ENCODE peak calls at places on chromosomes 12 and 14, in seven cellular contexts. Z, A, Q, D, X, E and C are unnamed samples.

GRCh38 chr12:50637870-50638481 is 125.9 kb upstream of the ATF1 start:
- DNase-seq in Z (no peak), E (no peak), A (peak), Q (no peak), X (no peak), D (no peak), C (no peak)

GRCh38 chr12:92094751-92095161 is 50.9 kb downstream of the BTG1 start:
- DNase-seq in X (no peak), D (no peak), Q (no peak), Z (no peak), A (no peak), E (no peak), C (no peak)

GRCh38 chr12:43858096-43858495 is 22.2 kb downstream of the TMEM117 start:
- DNase-seq in D (no peak), A (no peak), X (no peak), Q (no peak), Z (no peak), E (no peak), C (no peak)

GRCh38 chr12:123163227-123163626 is 12.3 kb upstream of the PITPNM2 start:
- DNase-seq in Z (no peak), Q (no peak), X (no peak), A (no peak), E (no peak), D (no peak), C (peak)

GRCh38 chr14:92074555-92074954 is 31.8 kb downstream of the ATXN3 start:
- DNase-seq in Q (no peak), D (no peak), E (no peak), Z (no peak), A (no peak), X (no peak), C (no peak)

GRCh38 chr12:64752833-64753238 is 6.4 kb downstream of the GNS start:
- DNase-seq in A (no peak), Z (no peak), X (no peak), E (no peak), D (no peak), Q (no peak), C (no peak)

GRCh38 chr14:70879448-70879847 is 27.8 kb upstream of the PCNX1 start:
- DNase-seq in E (no peak), D (no peak), A (no peak), Q (no peak), X (no peak), Z (no peak), C (no peak)

GRCh38 chr12:81208193-81208946 is 130.5 kb downstream of the ACSS3 start:
- DNase-seq in Q (no peak), Z (no peak), X (no peak), A (no peak), E (no peak), D (no peak), C (no peak)

GRCh38 chr14:40053396-40053795 is 621.2 kb upstream of the FBXO33 start:
- DNase-seq in E (no peak), Z (no peak), D (no peak), A (no peak), X (no peak), Q (no peak), C (no peak)

GRCh38 chr12:123049398-123050250 is 69.1 kb downstream of the ARL6IP4 start:
- DNase-seq in Q (no peak), A (no peak), D (no peak), E (no peak), X (no peak), Z (no peak), C (no peak)

DNA sequence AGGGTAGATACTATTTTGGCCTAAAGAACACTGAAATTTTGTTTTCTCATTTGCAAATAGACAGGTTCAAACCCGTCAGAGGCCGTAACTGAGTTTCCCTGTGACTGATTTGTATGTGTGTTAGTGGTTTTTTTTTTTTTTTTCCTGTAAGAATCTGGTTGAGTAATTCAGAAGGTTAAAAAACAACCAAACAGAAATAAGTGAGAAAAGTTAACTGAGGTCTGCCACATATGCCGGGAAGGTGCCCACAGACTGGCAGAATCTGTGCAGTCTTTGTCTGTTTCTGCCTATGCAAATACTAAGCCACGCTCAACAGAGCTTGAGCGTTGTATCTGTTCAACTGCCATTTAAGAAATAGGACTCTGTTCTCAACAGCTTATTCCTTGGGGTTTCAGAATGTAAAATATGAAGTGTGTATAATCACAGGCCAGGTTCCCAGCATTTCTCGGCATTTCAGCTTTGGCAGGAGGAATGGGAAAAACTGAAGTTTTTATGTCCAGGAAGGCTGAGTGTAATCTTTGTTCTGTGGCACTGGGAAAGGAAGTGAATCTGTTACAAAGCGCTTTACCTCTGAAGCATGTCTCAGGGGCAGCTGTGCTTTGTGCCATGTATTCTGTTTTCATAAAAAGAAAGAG is 181.9 kb downstream of the PRKCH start:
- DNase-seq in Z (no peak), E (no peak), A (no peak), X (no peak), D (no peak), Q (no peak), C (peak)
- H3K27ac ChIP-seq in Z (no peak), E (no peak), A (no peak), X (peak), D (peak), Q (peak), C (peak)

DNA sequence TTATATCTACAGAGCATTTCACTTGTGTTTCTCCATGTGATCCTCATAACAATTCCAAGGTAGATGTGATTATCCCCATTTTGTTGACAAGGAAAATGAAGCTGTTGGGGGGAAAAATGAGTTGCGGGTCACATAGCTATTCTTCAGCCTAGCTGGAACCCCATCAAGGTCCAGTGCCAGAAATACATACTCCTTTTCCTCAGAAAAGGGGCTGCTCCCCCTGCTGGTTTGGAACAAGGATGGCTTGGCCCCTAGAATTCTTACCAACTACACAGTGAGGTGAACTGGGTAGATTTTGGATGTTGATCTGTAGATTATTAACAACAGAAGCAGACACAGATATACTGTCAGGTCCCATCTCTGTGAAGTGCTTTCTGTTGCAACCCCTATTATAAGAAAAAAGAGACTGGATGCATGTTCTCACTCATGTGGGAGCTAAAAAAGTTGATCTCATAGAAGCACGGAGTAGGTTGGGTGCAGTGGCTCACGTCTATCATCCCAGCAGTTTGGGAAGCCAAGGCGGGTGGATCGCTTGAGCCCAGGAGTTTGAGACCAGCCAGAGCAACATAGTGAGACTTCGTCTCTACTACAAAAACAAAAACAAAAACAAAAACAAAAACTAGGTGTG is 8.9 kb downstream of the IKZF4 start:
- DNase-seq in D (peak), Q (no peak), A (peak), X (peak), E (no peak), Z (no peak), C (no peak)
- H3K27ac ChIP-seq in D (no peak), Q (no peak), A (peak), X (no peak), E (no peak), Z (no peak), C (peak)

GRCh38 chr12:20446836-20447235 is 78.5 kb downstream of the PDE3A start:
- DNase-seq in Z (no peak), X (no peak), D (no peak), Q (no peak), A (no peak), E (no peak), C (no peak)

GRCh38 chr12:20443792-20444191 is 75.5 kb downstream of the PDE3A start:
- DNase-seq in D (no peak), Z (no peak), Q (no peak), X (no peak), A (no peak), E (no peak), C (no peak)

GRCh38 chr12:20445693-20446092 is 77.4 kb downstream of the PDE3A start:
- DNase-seq in Z (no peak), Q (no peak), E (no peak), X (no peak), A (no peak), D (no peak), C (no peak)

GRCh38 chr12:20443216-20443615 is 74.9 kb downstream of the PDE3A start:
- DNase-seq in Z (no peak), A (no peak), E (no peak), X (no peak), Q (no peak), D (no peak), C (no peak)

GRCh38 chr12:20444595-20445170 is 76.3 kb downstream of the PDE3A start:
- DNase-seq in X (no peak), D (no peak), Z (no peak), A (no peak), E (no peak), Q (no peak), C (no peak)
- H3K27ac ChIP-seq in X (no peak), D (no peak), Z (no peak), A (no peak), E (no peak), Q (no peak), C (no peak)

GRCh38 chr12:57055834-57056233 is 5.9 kb upstream of the MYO1A start:
- DNase-seq in X (no peak), Z (no peak), A (no peak), D (no peak), E (no peak), Q (no peak), C (no peak)
- H3K27ac ChIP-seq in X (peak), Z (no peak), A (no peak), D (no peak), E (no peak), Q (no peak), C (no peak)

GRCh38 chr12:13841358-13841757 is 140.0 kb downstream of the GRIN2B start:
- DNase-seq in Q (no peak), E (no peak), A (no peak), Z (no peak), D (no peak), X (no peak), C (no peak)
- H3K27ac ChIP-seq in Q (no peak), E (no peak), A (no peak), Z (no peak), D (no peak), X (no peak), C (no peak)

GRCh38 chr12:52278530-52278929 is 4.1 kb downstream of the KRT86 start:
- DNase-seq in E (no peak), Z (no peak), A (no peak), D (no peak), X (peak), Q (no peak), C (no peak)
- H3K27ac ChIP-seq in E (no peak), Z (no peak), A (peak), D (no peak), X (no peak), Q (no peak), C (peak)

GRCh38 chr14:102033241-102033640 is 53.6 kb downstream of the HSP90AA1 start:
- DNase-seq in X (no peak), D (no peak), Q (no peak), A (no peak), E (no peak), Z (no peak), C (no peak)

GRCh38 chr14:102029956-102030355 is 56.9 kb downstream of the HSP90AA1 start:
- DNase-seq in Z (no peak), X (no peak), A (no peak), E (peak), D (no peak), Q (no peak), C (no peak)

GRCh38 chr14:102026934-102027333 is 59.9 kb downstream of the HSP90AA1 start:
- DNase-seq in Q (no peak), D (no peak), E (no peak), X (no peak), A (no peak), Z (no peak), C (no peak)

GRCh38 chr14:102027951-102028350 is 58.9 kb downstream of the HSP90AA1 start:
- DNase-seq in Q (no peak), A (no peak), X (no peak), D (no peak), Z (no peak), E (no peak), C (no peak)

DNA sequence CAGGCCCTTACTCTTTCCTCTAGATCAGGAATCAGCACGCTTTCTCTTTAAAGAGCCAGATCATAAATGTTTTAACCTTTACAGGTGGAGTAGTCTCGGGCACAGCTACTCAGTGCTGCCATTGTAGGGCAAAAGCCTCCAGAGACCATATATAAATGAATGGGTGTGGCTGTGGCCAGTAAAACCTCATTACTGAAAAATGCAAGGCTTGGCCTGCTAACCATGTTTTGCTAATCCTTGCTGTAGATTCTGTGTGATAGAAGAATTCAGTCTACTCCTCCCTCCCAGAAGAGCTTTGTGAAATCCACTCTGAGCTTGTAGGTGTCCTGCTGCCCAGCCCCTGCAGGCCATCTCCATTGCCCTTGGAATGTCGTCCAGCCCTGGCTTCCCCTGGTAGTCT is 58.1 kb downstream of the HSP90AA1 start:
- DNase-seq in X (no peak), A (no peak), E (peak), Q (no peak), Z (no peak), D (no peak), C (peak)
- H3K27ac ChIP-seq in X (no peak), A (no peak), E (peak), Q (no peak), Z (no peak), D (no peak), C (peak)